ENCODE peak calls at places on chromosomes 2 and 18, in ten cellular contexts. T, H, Y, F, X, M, J, Q, P and B are unnamed samples.

GRCh38 chr2:173278794-173279527 is 75.7 kb upstream of the CDCA7 start:
- DNase-seq in T (no peak), H (no peak), Y (no peak), F (no peak), X (no peak), M (no peak), J (no peak), Q (no peak), P (no peak), B (no peak)

GRCh38 chr2:74739129-74739528 is 85.1 kb downstream of the SEMA4F start:
- DNase-seq in T (no peak), H (no peak), Y (no peak), F (no peak), X (no peak), M (no peak), J (no peak), Q (no peak), P (no peak), B (no peak)

GRCh38 chr2:25887624-25888242 is 9.4 kb upstream of the ASXL2 start:
- DNase-seq in T (no peak), H (no peak), Y (no peak), F (no peak), X (no peak), M (no peak), J (no peak), Q (no peak), P (no peak), B (no peak)

GRCh38 chr2:16840496-16841172 is 175.0 kb upstream of the CYRIA start:
- DNase-seq in T (no peak), H (no peak), Y (no peak), F (no peak), X (no peak), M (no peak), J (no peak), Q (no peak), P (no peak), B (no peak)

GRCh38 chr2:28613181-28613580 is 117.3 kb downstream of the PLB1 start:
- DNase-seq in T (no peak), H (no peak), Y (no peak), F (no peak), X (no peak), M (no peak), J (peak; percentile 14), Q (no peak), P (no peak), B (no peak)

GRCh38 chr2:25872134-25872533 is 6.2 kb downstream of the ASXL2 start:
- DNase-seq in T (no peak), H (no peak), Y (no peak), F (no peak), X (no peak), M (no peak), J (no peak), Q (no peak), P (no peak), B (no peak)

GRCh38 chr18:78774741-78775141 is 204.9 kb upstream of the SALL3 start:
- DNase-seq in T (no peak), H (no peak), Y (no peak), F (no peak), X (no peak), M (no peak), J (no peak), Q (no peak), P (no peak), B (no peak)

GRCh38 chr2:61177727-61178549 is 15.9 kb downstream of the C2orf74 start:
- DNase-seq in T (peak; percentile 11), H (peak; percentile 27), Y (peak; percentile 41), F (peak; percentile 78), X (no peak), M (no peak), J (peak; percentile 23), Q (peak; percentile 55), P (peak; percentile 27), B (peak; percentile 62)

GRCh38 chr2:197514754-197515153 is 1.1 kb upstream of the MOB4 start:
- DNase-seq in T (no peak), H (no peak), Y (no peak), F (no peak), X (no peak), M (no peak), J (no peak), Q (peak; percentile 12), P (no peak), B (no peak)

GRCh38 chr18:3499498-3499897 is 49.5 kb downstream of the TGIF1 start:
- DNase-seq in T (no peak), H (peak; percentile 32), Y (no peak), F (peak; percentile 80), X (no peak), M (peak; percentile 36), J (no peak), Q (no peak), P (no peak), B (peak; percentile 49)